ENCODE peak calls at places on chromosomes 6 and 20, in six cellular contexts. One of them, this sample, is unnamed. For H3K36me3, the result is how much of the 10 kb centered on the place peaks cover.

GRCh38 chr20:1467355-1468116 is 887 bp upstream of the NSFL1C start:
- DNase-seq in right lobe of liver: peak
- DNase-seq in hepatocyte: peak
- DNase-seq in CD8-positive, alpha-beta T cell: no peak
- DNase-seq in lower lobe of right lung: peak
- DNase-seq in ovary: no peak
- DNase-seq in this sample: peak

GRCh38 chr6:133447924-133448323 is 206.8 kb downstream of the EYA4 start:
- DNase-seq in right lobe of liver: no peak
- DNase-seq in hepatocyte: no peak
- DNase-seq in CD8-positive, alpha-beta T cell: no peak
- DNase-seq in lower lobe of right lung: no peak
- DNase-seq in ovary: no peak
- DNase-seq in this sample: no peak

GRCh38 chr6:94052754-94053153 is 633.4 kb upstream of the EPHA7 start:
- DNase-seq in right lobe of liver: no peak
- DNase-seq in hepatocyte: peak
- DNase-seq in CD8-positive, alpha-beta T cell: no peak
- DNase-seq in lower lobe of right lung: no peak
- DNase-seq in ovary: no peak
- DNase-seq in this sample: no peak

GRCh38 chr6:1363729-1364572 is 25.4 kb upstream of the FOXF2 start:
- DNase-seq in right lobe of liver: peak
- DNase-seq in hepatocyte: no peak
- DNase-seq in CD8-positive, alpha-beta T cell: no peak
- DNase-seq in lower lobe of right lung: no peak
- DNase-seq in ovary: no peak
- DNase-seq in this sample: no peak

GRCh38 chr6:36594816-36595167 is 630 bp downstream of the SRSF3 start:
- DNase-seq in right lobe of liver: no peak
- DNase-seq in hepatocyte: no peak
- DNase-seq in CD8-positive, alpha-beta T cell: no peak
- DNase-seq in lower lobe of right lung: no peak
- DNase-seq in ovary: no peak
- DNase-seq in this sample: no peak

GRCh38 chr6:56649053-56649769 is 6.5 kb upstream of the DST start:
- DNase-seq in right lobe of liver: no peak
- DNase-seq in hepatocyte: peak
- DNase-seq in CD8-positive, alpha-beta T cell: no peak
- DNase-seq in lower lobe of right lung: no peak
- DNase-seq in ovary: no peak
- DNase-seq in this sample: no peak

GRCh38 chr6:15473741-15474161 is 189.1 kb downstream of the DTNBP1 start:
- DNase-seq in right lobe of liver: no peak
- DNase-seq in hepatocyte: no peak
- DNase-seq in CD8-positive, alpha-beta T cell: no peak
- DNase-seq in lower lobe of right lung: no peak
- DNase-seq in ovary: no peak
- DNase-seq in this sample: no peak

GRCh38 chr20:58713801-58714339 is 21.3 kb downstream of the NPEPL1 start:
- DNase-seq in right lobe of liver: no peak
- DNase-seq in hepatocyte: peak
- DNase-seq in CD8-positive, alpha-beta T cell: no peak
- DNase-seq in lower lobe of right lung: no peak
- DNase-seq in ovary: peak
- DNase-seq in this sample: peak

GRCh38 chr6:157186785-157187181 is 136.5 kb downstream of the TMEM242 start:
- DNase-seq in right lobe of liver: no peak
- DNase-seq in hepatocyte: no peak
- DNase-seq in CD8-positive, alpha-beta T cell: no peak
- DNase-seq in lower lobe of right lung: no peak
- DNase-seq in ovary: no peak
- DNase-seq in this sample: no peak

GRCh38 chr6:53189554-53189953 is 40.9 kb upstream of the GCM1 start:
- DNase-seq in right lobe of liver: no peak
- DNase-seq in hepatocyte: no peak
- DNase-seq in CD8-positive, alpha-beta T cell: no peak
- DNase-seq in lower lobe of right lung: no peak
- DNase-seq in ovary: no peak
- DNase-seq in this sample: no peak

GRCh38 chr6:17021539-17021889 is 80.3 kb upstream of the STMND1 start:
- DNase-seq in right lobe of liver: no peak
- DNase-seq in hepatocyte: no peak
- DNase-seq in CD8-positive, alpha-beta T cell: no peak
- DNase-seq in lower lobe of right lung: no peak
- DNase-seq in ovary: no peak
- DNase-seq in this sample: no peak

GRCh38 chr20:38953630-38954340 is 8.4 kb upstream of the DHX35 start:
- DNase-seq in right lobe of liver: no peak
- DNase-seq in hepatocyte: no peak
- DNase-seq in CD8-positive, alpha-beta T cell: no peak
- DNase-seq in lower lobe of right lung: no peak
- DNase-seq in ovary: no peak
- DNase-seq in this sample: no peak

GRCh38 chr6:15457903-15458530 is 204.8 kb downstream of the DTNBP1 start:
- DNase-seq in right lobe of liver: no peak
- DNase-seq in hepatocyte: no peak
- DNase-seq in CD8-positive, alpha-beta T cell: no peak
- DNase-seq in lower lobe of right lung: no peak
- DNase-seq in ovary: no peak
- DNase-seq in this sample: no peak

GRCh38 chr6:32980488-32981038 is 12.2 kb downstream of the BRD2 start:
- DNase-seq in right lobe of liver: no peak
- DNase-seq in hepatocyte: no peak
- DNase-seq in CD8-positive, alpha-beta T cell: no peak
- DNase-seq in lower lobe of right lung: no peak
- DNase-seq in ovary: no peak
- DNase-seq in this sample: no peak

GRCh38 chr6:139881728-139882211 is 507.3 kb upstream of the CITED2 start:
- DNase-seq in right lobe of liver: no peak
- DNase-seq in hepatocyte: peak
- DNase-seq in CD8-positive, alpha-beta T cell: no peak
- DNase-seq in lower lobe of right lung: no peak
- DNase-seq in ovary: no peak
- DNase-seq in this sample: no peak

GRCh38 chr6:156582509-156582992 is 194.6 kb upstream of the ARID1B start:
- DNase-seq in right lobe of liver: no peak
- DNase-seq in hepatocyte: no peak
- DNase-seq in CD8-positive, alpha-beta T cell: no peak
- DNase-seq in lower lobe of right lung: no peak
- DNase-seq in ovary: no peak
- DNase-seq in this sample: no peak

GRCh38 chr6:148831531-148831930 is 84.7 kb downstream of the UST start:
- DNase-seq in right lobe of liver: no peak
- DNase-seq in hepatocyte: no peak
- DNase-seq in CD8-positive, alpha-beta T cell: no peak
- DNase-seq in lower lobe of right lung: no peak
- DNase-seq in ovary: no peak
- DNase-seq in this sample: no peak

GRCh38 chr20:17662333-17663039 is 19.6 kb downstream of the RRBP1 start:
- DNase-seq in right lobe of liver: no peak
- DNase-seq in hepatocyte: no peak
- DNase-seq in CD8-positive, alpha-beta T cell: no peak
- DNase-seq in lower lobe of right lung: no peak
- DNase-seq in ovary: peak
- DNase-seq in this sample: peak

GRCh38 chr20:1897965-1898464 is 2.8 kb downstream of the SIRPA start:
- DNase-seq in right lobe of liver: no peak
- DNase-seq in hepatocyte: no peak
- DNase-seq in CD8-positive, alpha-beta T cell: no peak
- DNase-seq in lower lobe of right lung: no peak
- DNase-seq in ovary: no peak
- DNase-seq in this sample: no peak

GRCh38 chr20:49675368-49676151 is 38.1 kb downstream of the B4GALT5 start:
- DNase-seq in right lobe of liver: no peak
- DNase-seq in hepatocyte: peak
- DNase-seq in CD8-positive, alpha-beta T cell: no peak
- DNase-seq in lower lobe of right lung: no peak
- DNase-seq in ovary: no peak
- DNase-seq in this sample: no peak

GRCh38 chr6:37242429-37243052 is 15.0 kb upstream of the TBC1D22B start:
- DNase-seq in right lobe of liver: no peak
- DNase-seq in hepatocyte: peak
- DNase-seq in CD8-positive, alpha-beta T cell: no peak
- DNase-seq in lower lobe of right lung: no peak
- DNase-seq in ovary: no peak
- DNase-seq in this sample: no peak

GRCh38 chr6:84641076-84641475 is 123.3 kb downstream of the TBX18 start:
- DNase-seq in right lobe of liver: no peak
- DNase-seq in hepatocyte: no peak
- DNase-seq in CD8-positive, alpha-beta T cell: no peak
- DNase-seq in lower lobe of right lung: no peak
- DNase-seq in ovary: no peak
- DNase-seq in this sample: no peak
- H3K4me3 ChIP-seq in right lobe of liver: no peak
- H3K4me3 ChIP-seq in hepatocyte: no peak
- H3K4me3 ChIP-seq in CD8-positive, alpha-beta T cell: no peak
- H3K4me3 ChIP-seq in lower lobe of right lung: no peak
- H3K4me3 ChIP-seq in ovary: no peak
- H3K4me3 ChIP-seq in this sample: no peak

GRCh38 chr20:63589261-63590217 is 15.5 kb upstream of the HELZ2 start:
- DNase-seq in right lobe of liver: peak
- DNase-seq in hepatocyte: no peak
- DNase-seq in CD8-positive, alpha-beta T cell: no peak
- DNase-seq in lower lobe of right lung: peak
- DNase-seq in ovary: no peak
- DNase-seq in this sample: peak

GRCh38 chr20:63591786-63592355 is 17.8 kb upstream of the HELZ2 start:
- DNase-seq in right lobe of liver: peak
- DNase-seq in hepatocyte: no peak
- DNase-seq in CD8-positive, alpha-beta T cell: no peak
- DNase-seq in lower lobe of right lung: no peak
- DNase-seq in ovary: no peak
- DNase-seq in this sample: peak

GRCh38 chr20:63591147-63591533 is 17.1 kb upstream of the HELZ2 start:
- DNase-seq in right lobe of liver: peak
- DNase-seq in hepatocyte: no peak
- DNase-seq in CD8-positive, alpha-beta T cell: no peak
- DNase-seq in lower lobe of right lung: no peak
- DNase-seq in ovary: no peak
- DNase-seq in this sample: no peak

GRCh38 chr20:63588641-63589041 is 14.6 kb upstream of the HELZ2 start:
- DNase-seq in right lobe of liver: peak
- DNase-seq in hepatocyte: no peak
- DNase-seq in CD8-positive, alpha-beta T cell: no peak
- DNase-seq in lower lobe of right lung: peak
- DNase-seq in ovary: no peak
- DNase-seq in this sample: peak

GRCh38 chr20:63590218-63591146 is 16.4 kb upstream of the HELZ2 start:
- DNase-seq in right lobe of liver: peak
- DNase-seq in hepatocyte: no peak
- DNase-seq in CD8-positive, alpha-beta T cell: no peak
- DNase-seq in lower lobe of right lung: peak
- DNase-seq in ovary: no peak
- DNase-seq in this sample: no peak
- H3K36me3 ChIP-seq in right lobe of liver: under half
- H3K36me3 ChIP-seq in hepatocyte: under half
- H3K36me3 ChIP-seq in CD8-positive, alpha-beta T cell: under half
- H3K36me3 ChIP-seq in lower lobe of right lung: half or more
- H3K36me3 ChIP-seq in ovary: under half
- H3K36me3 ChIP-seq in this sample: under half

DNA sequence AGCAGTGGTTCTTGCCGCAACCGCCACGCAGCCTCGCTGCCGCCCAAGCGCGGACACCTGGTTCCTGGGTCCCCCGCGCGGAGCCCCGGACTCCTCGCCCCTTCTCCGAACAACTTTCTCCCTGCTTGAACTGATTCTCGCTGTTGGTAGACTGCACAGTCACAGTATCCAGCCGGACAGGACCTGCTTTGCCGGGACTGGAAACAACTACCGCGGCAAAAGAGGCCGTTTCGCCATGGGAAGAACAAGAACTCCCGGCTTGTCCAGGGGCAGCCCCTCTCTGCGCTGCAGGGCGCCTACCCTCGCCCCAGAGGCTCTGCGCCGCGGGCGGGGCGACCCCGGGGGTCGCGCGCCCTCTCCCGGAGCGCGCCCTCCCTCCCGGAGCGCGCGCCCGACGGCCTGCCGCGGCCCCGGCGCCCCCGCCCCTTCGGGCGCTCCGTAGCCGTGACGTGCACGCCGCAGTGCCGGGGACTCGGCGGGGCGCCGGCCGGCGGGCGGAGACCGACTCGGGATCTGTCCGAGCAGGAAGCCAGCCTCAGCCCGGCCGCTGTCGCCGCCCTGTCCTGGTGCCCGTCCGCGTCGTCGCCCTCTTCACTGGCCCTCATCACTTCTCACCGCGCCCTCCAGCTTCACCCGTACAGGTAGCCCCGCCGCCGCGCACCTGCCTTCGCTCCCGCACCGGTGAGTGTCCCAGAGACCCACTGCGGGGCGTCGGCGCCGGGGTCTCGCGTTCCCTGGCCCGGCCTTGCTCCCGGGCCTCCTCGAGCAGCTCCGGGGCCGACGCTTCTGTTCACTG is at the start of gene MYO6:
- DNase-seq in right lobe of liver: peak
- DNase-seq in hepatocyte: peak
- DNase-seq in CD8-positive, alpha-beta T cell: peak
- DNase-seq in lower lobe of right lung: peak
- DNase-seq in ovary: peak
- DNase-seq in this sample: peak
- H3K4me3 ChIP-seq in right lobe of liver: peak
- H3K4me3 ChIP-seq in hepatocyte: peak
- H3K4me3 ChIP-seq in CD8-positive, alpha-beta T cell: peak
- H3K4me3 ChIP-seq in lower lobe of right lung: peak
- H3K4me3 ChIP-seq in ovary: peak
- H3K4me3 ChIP-seq in this sample: peak

GRCh38 chr6:68040780-68041179 is 594.3 kb upstream of the ADGRB3 start:
- DNase-seq in right lobe of liver: no peak
- DNase-seq in hepatocyte: no peak
- DNase-seq in CD8-positive, alpha-beta T cell: no peak
- DNase-seq in lower lobe of right lung: no peak
- DNase-seq in ovary: no peak
- DNase-seq in this sample: no peak
- H3K36me3 ChIP-seq in right lobe of liver: under half
- H3K36me3 ChIP-seq in hepatocyte: under half
- H3K36me3 ChIP-seq in CD8-positive, alpha-beta T cell: under half
- H3K36me3 ChIP-seq in lower lobe of right lung: under half
- H3K36me3 ChIP-seq in ovary: under half
- H3K36me3 ChIP-seq in this sample: under half

GRCh38 chr6:84618046-84618752 is 146.2 kb downstream of the TBX18 start:
- DNase-seq in right lobe of liver: no peak
- DNase-seq in hepatocyte: no peak
- DNase-seq in CD8-positive, alpha-beta T cell: no peak
- DNase-seq in lower lobe of right lung: no peak
- DNase-seq in ovary: no peak
- DNase-seq in this sample: no peak
- H3K4me3 ChIP-seq in right lobe of liver: no peak
- H3K4me3 ChIP-seq in hepatocyte: no peak
- H3K4me3 ChIP-seq in CD8-positive, alpha-beta T cell: no peak
- H3K4me3 ChIP-seq in lower lobe of right lung: no peak
- H3K4me3 ChIP-seq in ovary: no peak
- H3K4me3 ChIP-seq in this sample: no peak